ENCODE peak calls at places on chromosomes 12 and 14, in ten cellular contexts. Z is A673, O is thyroid gland, I is PC-3, B is AG04449, F is NT2/D1, C is fibroblast of pulmonary artery, M is fibroblast of the aortic adventitia, T is pancreas, Q is aorta. W is an unnamed sample.

GRCh38 chr14:91752956-91753355 is 21.1 kb upstream of the CATSPERB start:
- DNase-seq in B (no peak), Q (no peak), F (no peak), I (no peak), T (no peak), C (no peak), Z (peak), O (peak), M (no peak), W (no peak)

GRCh38 chr12:124539084-124540041 is 28.0 kb downstream of the NCOR2 start:
- DNase-seq in T (no peak), F (no peak), C (no peak), I (no peak), Z (no peak), O (no peak), B (no peak), M (no peak), Q (no peak), W (no peak)

GRCh38 chr12:65511134-65511912 is 232.8 kb downstream of the MSRB3 start:
- DNase-seq in C (no peak), M (no peak), O (peak), T (peak), I (no peak), F (no peak), Q (no peak), B (no peak), Z (peak), W (no peak)

GRCh38 chr12:68229956-68230355 is 4.3 kb upstream of the IL26 start:
- DNase-seq in I (no peak), F (no peak), C (no peak), Z (no peak), O (no peak), T (no peak), M (no peak), B (no peak), Q (no peak), W (no peak)

GRCh38 chr14:104429291-104429861 is 150.2 kb upstream of the C14orf180 start:
- DNase-seq in Q (peak), F (no peak), T (no peak), M (no peak), C (no peak), O (no peak), Z (no peak), B (no peak), I (no peak), W (no peak)

GRCh38 chr14:67694791-67695393 is 672 bp downstream of the RDH11 start:
- DNase-seq in C (peak), Q (peak), O (peak), T (peak), I (peak), B (peak), M (peak), Z (peak), F (peak), W (peak)

GRCh38 chr12:12719496-12719895 is 2.3 kb downstream of the CDKN1B start:
- DNase-seq in Z (no peak), C (no peak), T (no peak), Q (no peak), F (no peak), O (no peak), I (peak), M (peak), B (no peak), W (no peak)

GRCh38 chr12:108301346-108301745 is 37.8 kb downstream of the CMKLR1 start:
- DNase-seq in F (no peak), O (no peak), C (no peak), I (no peak), B (no peak), Z (no peak), T (no peak), Q (no peak), M (no peak), W (no peak)

GRCh38 chr14:63701614-63702291 is 26.1 kb downstream of the SGPP1 start:
- DNase-seq in O (no peak), M (no peak), T (no peak), F (no peak), B (no peak), Q (no peak), C (no peak), Z (no peak), I (no peak), W (no peak)

GRCh38 chr12:93742086-93742934 is 65.1 kb downstream of the CRADD start:
- DNase-seq in I (peak), B (no peak), M (peak), Q (peak), F (peak), O (peak), T (peak), C (peak), Z (peak), W (peak)

GRCh38 chr12:24937553-24938244 is 11.2 kb downstream of the BCAT1 start:
- DNase-seq in Q (no peak), T (no peak), Z (no peak), I (no peak), C (no peak), O (no peak), F (no peak), B (no peak), M (peak), W (peak)

GRCh38 chr12:103431387-103431786 is 64.4 kb downstream of the C12orf42 start:
- DNase-seq in F (no peak), O (no peak), Z (no peak), T (no peak), I (no peak), B (no peak), Q (no peak), M (no peak), C (no peak), W (no peak)

GRCh38 chr14:99190696-99191662 is 81.0 kb downstream of the BCL11B start:
- DNase-seq in M (no peak), C (no peak), I (no peak), T (no peak), Q (no peak), Z (peak), F (no peak), O (no peak), B (no peak), W (no peak)

GRCh38 chr12:12190087-12190809 is 76.6 kb downstream of the LRP6 start:
- DNase-seq in Q (no peak), B (no peak), C (no peak), Z (no peak), M (no peak), I (no peak), F (no peak), T (no peak), O (no peak), W (no peak)

GRCh38 chr12:107400686-107401447 is 284.7 kb upstream of the PWP1 start:
- DNase-seq in Q (no peak), T (no peak), M (peak), O (no peak), Z (peak), I (no peak), F (no peak), B (no peak), C (peak), W (peak)

GRCh38 chr14:54330876-54331275 is 65.9 kb upstream of the CDKN3 start:
- DNase-seq in B (no peak), T (no peak), M (no peak), C (no peak), Z (no peak), I (no peak), O (no peak), F (no peak), Q (no peak), W (no peak)

GRCh38 chr12:9240776-9241175 is 32.6 kb upstream of the PZP start:
- DNase-seq in M (no peak), I (no peak), Z (no peak), F (no peak), B (no peak), Q (no peak), O (no peak), T (no peak), C (no peak), W (no peak)

GRCh38 chr14:86481105-86481504 is 951.2 kb downstream of the FLRT2 start:
- DNase-seq in O (no peak), M (no peak), B (no peak), Z (no peak), I (no peak), T (peak), C (peak), Q (no peak), F (no peak), W (no peak)

DNA sequence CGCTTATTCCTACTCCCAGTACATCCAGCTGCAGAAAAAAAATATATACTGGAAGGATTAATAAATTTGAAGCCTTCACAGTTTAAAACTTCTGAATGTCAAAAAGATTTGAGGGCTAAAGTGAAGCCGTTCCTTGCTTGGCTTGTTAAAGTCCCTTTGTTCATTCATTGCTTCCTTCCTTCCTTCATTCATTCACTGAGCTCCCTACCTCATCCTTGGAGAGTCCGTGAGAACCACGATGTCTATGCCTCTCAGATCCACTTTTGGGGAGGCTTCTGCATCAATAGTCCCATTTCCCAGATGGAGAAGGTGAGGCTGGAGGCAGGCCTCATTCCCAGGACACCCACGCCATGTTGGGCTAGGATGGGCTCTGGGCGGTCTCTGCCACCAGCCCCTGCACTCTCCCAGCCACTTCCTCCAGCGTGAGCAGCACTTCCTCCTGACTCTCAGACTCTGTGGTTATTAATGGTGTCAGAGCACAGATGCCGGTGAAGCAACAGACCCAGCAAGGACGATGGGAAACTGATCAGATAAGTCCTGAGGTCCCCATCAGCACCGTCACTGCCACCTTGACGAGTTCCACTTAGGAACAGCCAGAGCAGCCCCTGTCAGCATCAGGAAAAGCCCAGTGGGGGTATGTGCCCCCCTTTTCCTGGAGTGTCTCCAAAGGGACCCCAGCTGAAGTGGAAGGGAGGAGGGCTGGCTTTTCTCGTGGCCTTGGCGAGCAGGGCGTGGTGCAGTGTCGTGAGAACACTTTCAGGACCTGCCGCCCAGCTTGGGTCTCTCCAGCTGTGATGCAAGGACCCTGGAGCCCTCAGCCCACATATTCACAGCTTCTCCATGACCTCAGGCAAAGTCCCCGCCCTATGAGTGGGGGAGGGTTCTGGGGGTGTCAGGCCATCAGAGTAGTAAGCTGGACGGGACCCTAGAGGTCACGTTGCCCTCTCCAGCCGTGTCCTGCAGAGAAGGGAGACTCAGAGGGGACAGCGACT is 21.2 kb downstream of the ASB2 start:
- DNase-seq in T (no peak), M (no peak), I (no peak), O (no peak), F (no peak), Z (no peak), B (no peak), C (no peak), Q (no peak), W (no peak)
- H3K4me3 ChIP-seq in T (no peak), M (no peak), I (no peak), O (no peak), F (no peak), Z (no peak), B (no peak), C (no peak), Q (no peak), W (no peak)

DNA sequence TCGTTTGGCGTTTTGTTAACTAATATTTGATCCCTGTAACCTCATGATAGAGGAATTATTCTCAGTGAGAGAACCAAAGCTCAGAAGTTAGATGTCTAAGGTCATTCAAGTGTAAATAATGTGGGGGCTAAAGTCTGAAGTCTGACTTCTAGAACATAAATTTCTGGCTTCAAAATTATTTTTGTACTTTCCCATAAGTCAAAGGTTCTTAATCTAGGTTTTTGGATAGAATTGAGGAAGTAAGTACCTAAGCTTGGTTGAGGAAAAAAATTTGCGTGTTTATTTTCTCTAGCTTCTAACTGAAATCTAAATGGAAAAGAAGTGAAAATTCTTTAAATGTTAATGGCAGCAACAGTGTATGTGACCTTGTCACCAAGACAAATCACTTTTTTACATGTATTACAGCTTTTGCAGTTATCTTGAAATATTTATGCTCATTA is 2.3 kb downstream of the LARP4 start:
- DNase-seq in O (no peak), T (no peak), B (no peak), Q (no peak), Z (no peak), C (no peak), I (no peak), F (no peak), M (no peak), W (no peak)
- H3K4me3 ChIP-seq in O (no peak), T (peak), B (peak), Q (peak), Z (peak), C (peak), I (peak), F (no peak), M (peak), W (peak)

GRCh38 chr12:46549527-46550265 is 177.1 kb upstream of the SLC38A2 start:
- DNase-seq in M (peak), F (no peak), Z (peak), Q (no peak), B (peak), O (no peak), T (no peak), C (peak), I (peak), W (peak)
- H3K4me3 ChIP-seq in M (no peak), F (no peak), Z (no peak), Q (no peak), B (no peak), O (no peak), T (no peak), C (no peak), I (no peak), W (no peak)

GRCh38 chr12:122020795-122021192 is 890 bp upstream of the BCL7A start:
- DNase-seq in F (no peak), I (no peak), O (no peak), Q (no peak), B (no peak), Z (no peak), M (no peak), C (no peak), T (no peak), W (no peak)
- H3K4me3 ChIP-seq in F (peak), I (peak), O (no peak), Q (peak), B (peak), Z (peak), M (peak), C (peak), T (peak), W (no peak)

GRCh38 chr12:78865297-78865955 is 852 bp downstream of the SYT1 start:
- DNase-seq in Z (peak), M (peak), I (no peak), B (no peak), O (no peak), Q (no peak), F (peak), C (peak), T (no peak), W (no peak)
- H3K4me3 ChIP-seq in Z (peak), M (peak), I (peak), B (peak), O (no peak), Q (no peak), F (peak), C (peak), T (no peak), W (peak)

GRCh38 chr12:51421266-51421884 is 3.3 kb upstream of the SLC4A8 start:
- DNase-seq in Q (no peak), I (peak), O (peak), C (peak), T (peak), B (peak), Z (peak), F (peak), M (peak), W (peak)

GRCh38 chr12:51428256-51428655 is 3.6 kb downstream of the SLC4A8 start:
- DNase-seq in B (no peak), I (no peak), Q (no peak), T (no peak), O (no peak), M (no peak), F (no peak), C (no peak), Z (no peak), W (no peak)

GRCh38 chr12:51424662-51425539 is at the start of gene SLC4A8:
- DNase-seq in Q (peak), Z (peak), M (peak), I (peak), F (peak), O (peak), T (peak), B (no peak), C (peak), W (peak)

GRCh38 chr12:51419473-51420228 is 5.0 kb upstream of the SLC4A8 start:
- DNase-seq in C (peak), I (peak), B (no peak), Q (no peak), M (no peak), T (no peak), F (peak), Z (peak), O (no peak), W (peak)

DNA sequence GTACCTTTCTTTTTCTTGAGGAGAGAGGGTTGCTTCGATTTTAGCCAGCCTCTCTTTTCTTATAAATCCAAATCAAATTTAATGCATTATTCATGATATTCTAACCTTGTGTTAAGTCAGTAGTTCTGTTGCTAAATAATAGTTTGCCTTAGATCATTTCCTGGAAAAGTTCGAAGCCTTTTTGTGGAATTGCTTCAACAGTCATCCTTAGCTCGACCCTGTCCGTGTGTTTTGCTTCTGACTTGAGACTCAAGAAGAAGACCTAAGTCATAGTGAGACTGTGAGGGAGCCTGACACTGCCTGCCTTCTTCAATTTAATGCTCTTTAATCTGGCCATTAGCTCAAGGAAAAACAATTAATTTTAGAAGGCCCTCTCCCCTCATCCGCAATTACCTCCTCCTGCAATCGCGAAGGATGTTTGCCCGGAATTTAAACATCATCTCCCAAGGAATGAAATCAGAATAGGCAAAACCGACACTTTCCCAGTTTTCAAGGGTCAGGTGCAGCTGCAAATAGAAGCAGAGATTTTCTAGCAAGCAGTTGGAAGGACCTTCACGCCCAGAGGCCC is 453 bp upstream of the SLC4A8 start:
- DNase-seq in B (no peak), T (no peak), O (no peak), Z (no peak), M (no peak), C (no peak), I (no peak), Q (no peak), F (no peak), W (no peak)
- H3K4me3 ChIP-seq in B (peak), T (peak), O (peak), Z (peak), M (peak), C (peak), I (peak), Q (no peak), F (no peak), W (no peak)

GRCh38 chr12:121495746-121496145 is 85.1 kb downstream of the KDM2B start:
- DNase-seq in F (no peak), Z (no peak), I (no peak), Q (no peak), T (no peak), O (no peak), M (no peak), C (no peak), B (no peak), W (no peak)

GRCh38 chr12:121489874-121490273 is 90.0 kb downstream of the RNF34 start:
- DNase-seq in Q (no peak), F (no peak), T (no peak), B (no peak), C (no peak), O (no peak), Z (no peak), M (no peak), I (no peak), W (no peak)

GRCh38 chr12:121494093-121494787 is 86.6 kb downstream of the KDM2B start:
- DNase-seq in I (peak), C (peak), Q (peak), Z (peak), O (peak), M (peak), B (no peak), F (peak), T (no peak), W (peak)

GRCh38 chr12:121484967-121485366 is 85.0 kb downstream of the RNF34 start:
- DNase-seq in T (no peak), Q (no peak), M (no peak), F (no peak), B (no peak), C (no peak), I (no peak), Z (no peak), O (no peak), W (no peak)

GRCh38 chr12:121490401-121491257 is 90.2 kb downstream of the KDM2B start:
- DNase-seq in Q (no peak), O (no peak), T (no peak), I (no peak), M (no peak), F (no peak), Z (no peak), B (no peak), C (no peak), W (no peak)
- H3K4me3 ChIP-seq in Q (no peak), O (no peak), T (no peak), I (no peak), M (no peak), F (no peak), Z (no peak), B (no peak), C (no peak), W (no peak)

GRCh38 chr12:32753605-32754004 is 2.1 kb downstream of the YARS2 start:
- DNase-seq in B (no peak), C (no peak), O (no peak), I (no peak), Q (no peak), F (no peak), Z (no peak), T (no peak), M (no peak), W (no peak)
- H3K4me3 ChIP-seq in B (peak), C (peak), O (no peak), I (peak), Q (no peak), F (peak), Z (peak), T (peak), M (peak), W (peak)

GRCh38 chr12:39419471-39419870 is 23.4 kb downstream of the KIF21A start:
- DNase-seq in B (no peak), Z (no peak), Q (no peak), O (no peak), T (no peak), C (no peak), F (no peak), I (no peak), M (no peak), W (no peak)
- H3K4me3 ChIP-seq in B (no peak), Z (no peak), Q (no peak), O (no peak), T (no peak), C (no peak), F (no peak), I (no peak), M (no peak), W (no peak)

DNA sequence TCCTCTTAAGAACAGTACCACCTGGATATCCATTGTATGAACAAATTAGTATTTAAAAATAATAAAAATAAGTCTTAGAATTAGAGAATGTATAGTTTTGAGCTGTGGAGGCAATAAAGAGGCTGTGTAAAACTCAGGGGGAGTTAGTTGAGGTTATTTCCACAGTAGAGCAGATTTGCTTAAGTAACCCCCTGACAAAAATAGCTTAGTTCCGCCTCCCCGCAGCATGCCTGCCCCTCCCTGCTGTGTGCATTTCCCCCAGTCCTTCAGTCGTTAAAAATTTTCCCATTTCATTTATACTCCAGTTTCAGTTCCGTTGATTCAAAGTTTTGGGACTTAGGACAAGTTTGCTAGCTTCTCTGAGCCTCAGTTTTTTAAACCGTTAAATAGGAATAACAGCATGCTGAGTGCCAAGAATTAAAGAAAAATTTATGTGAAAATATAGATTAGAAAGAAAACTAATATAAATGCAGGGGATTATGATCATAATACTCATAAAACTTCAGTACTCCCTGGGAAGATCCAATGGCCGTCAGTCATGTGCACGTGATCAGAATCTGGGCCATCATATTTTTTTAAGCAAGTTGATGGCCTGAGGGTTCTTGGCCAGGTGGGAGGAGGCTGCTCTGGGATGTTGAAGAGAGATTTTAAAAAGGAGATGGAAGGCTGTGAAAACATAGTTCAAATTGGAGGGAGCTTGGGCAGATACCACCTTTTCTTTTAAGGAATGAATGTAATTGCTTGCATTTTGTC is 14.5 kb upstream of the SLC38A2 start:
- DNase-seq in F (no peak), Q (peak), M (peak), I (peak), Z (peak), C (peak), O (peak), B (no peak), T (peak), W (peak)
- H3K4me3 ChIP-seq in F (no peak), Q (no peak), M (peak), I (peak), Z (peak), C (peak), O (no peak), B (peak), T (no peak), W (peak)

W was measured in cardiac fibroblast.